ENCODE peak calls at places on chromosomes 7 and 10, in ten cellular contexts. U is left ventricle myocardium superior; Q is kidney epithelial cell; Y is HuH-7.5; Z is NCI-H82; K is RPMI7951; T is NCI-H345; R is lower lobe of right lung; G is fibroblast of mammary gland; M is stimulated activated CD4-positive, alpha-beta T cell treated with anti-CD3 and anti-CD28 coated beads, TNF-alpha, amount 100 ng/mL, for 48 hours. S is an unnamed sample.

GRCh38 chr7:36280840-36281812 is 108.5 kb upstream of the ANLN start:
- DNase-seq in U (peak; percentile 70), Q (peak; percentile 87), Y (no peak), Z (peak; percentile 51), K (peak; percentile 81), T (peak; percentile 63), R (peak; percentile 78), G (peak; percentile 88), M (no peak), S (no peak)

GRCh38 chr7:151551820-151552219 is 32.1 kb upstream of the RHEB start:
- DNase-seq in U (no peak), Q (no peak), Y (no peak), Z (no peak), K (no peak), T (no peak), R (no peak), G (peak; percentile 15), M (no peak), S (no peak)

GRCh38 chr7:142063551-142064442 is 47.7 kb upstream of the MGAM2 start:
- DNase-seq in U (no peak), Q (no peak), Y (peak; percentile 6), Z (no peak), K (peak; percentile 55), T (no peak), R (no peak), G (no peak), M (no peak), S (no peak)

GRCh38 chr7:129646369-129647021 is 35.0 kb downstream of the NRF1 start:
- DNase-seq in U (no peak), Q (no peak), Y (no peak), Z (no peak), K (no peak), T (peak; percentile 39), R (no peak), G (no peak), M (no peak), S (no peak)

GRCh38 chr10:34698248-34698831 is 116.8 kb downstream of the PARD3 start:
- DNase-seq in U (no peak), Q (no peak), Y (no peak), Z (no peak), K (no peak), T (no peak), R (no peak), G (no peak), M (no peak), S (no peak)

GRCh38 chr7:48781783-48782182 is 142.6 kb upstream of the CDC14C start:
- DNase-seq in U (no peak), Q (no peak), Y (no peak), Z (no peak), K (peak; percentile 25), T (peak; percentile 82), R (no peak), G (peak; percentile 7), M (no peak), S (no peak)

GRCh38 chr7:10950494-10950893 is 23.2 kb upstream of the PHF14 start:
- DNase-seq in U (no peak), Q (no peak), Y (no peak), Z (no peak), K (no peak), T (no peak), R (no peak), G (no peak), M (no peak), S (no peak)

GRCh38 chr7:4189151-4189570 is 492.9 kb upstream of the FOXK1 start:
- DNase-seq in U (peak; percentile 90), Q (peak; percentile 26), Y (no peak), Z (no peak), K (no peak), T (no peak), R (peak; percentile 69), G (no peak), M (no peak), S (no peak)

GRCh38 chr7:151843181-151843580 is 33.7 kb downstream of the PRKAG2 start:
- DNase-seq in U (no peak), Q (no peak), Y (no peak), Z (no peak), K (no peak), T (no peak), R (peak; percentile 12), G (peak; percentile 62), M (no peak), S (no peak)

GRCh38 chr7:36790280-36790679 is 66.0 kb upstream of the AOAH start:
- DNase-seq in U (no peak), Q (no peak), Y (no peak), Z (no peak), K (no peak), T (no peak), R (no peak), G (no peak), M (no peak), S (no peak)

S was measured in stimulated activated effector memory CD8-positive, alpha-beta T cell treated with anti-CD3 and anti-CD28 coated beads, Interleukin-12 subunit alpha, Interleukin-12 subunit beta, amount 100 ng/mL, for 72 hours.